ENCODE peak calls at places on chromosomes 13 and 19, in six cellular contexts. J is A673; X is astrocyte of the spinal cord; T is activated CD4-positive, CD25-positive, alpha-beta regulatory T cell treated with anti-CD3 and anti-CD28 coated beads, Interleukin-2, amount 50 U/mL, for 16 hours; O is NCI-H1694; Y is naive thymus-derived CD4-positive, alpha-beta T cell. Q is an unnamed sample.

GRCh38 chr13:52432456-52432855 is 18.0 kb downstream of the VPS36 start:
- DNase-seq in T (no peak), Y (no peak), X (no peak), O (no peak), J (no peak), Q (no peak)

GRCh38 chr19:38417544-38418506 is 8.2 kb downstream of the RASGRP4 start:
- DNase-seq in X (no peak), J (peak), T (no peak), O (no peak), Y (peak), Q (no peak)

GRCh38 chr19:36489920-36490415 is 607 bp upstream of the ZNF566 start:
- DNase-seq in O (peak), T (peak), Y (peak), J (peak), X (no peak), Q (peak)

GRCh38 chr19:57934820-57935665 is at the start of gene ZNF418:
- DNase-seq in Y (peak), J (peak), T (no peak), O (no peak), X (peak), Q (peak)

GRCh38 chr19:48631254-48631653 is 5.9 kb downstream of the DBP start:
- DNase-seq in T (no peak), O (no peak), J (peak), Y (peak), X (no peak), Q (no peak)

GRCh38 chr13:51001335-51001734 is 91.7 kb downstream of the RNASEH2B start:
- DNase-seq in Y (no peak), X (no peak), T (no peak), O (no peak), J (no peak), Q (no peak)

GRCh38 chr13:94712812-94713555 is 639 bp upstream of the SOX21 start:
- DNase-seq in J (peak), X (peak), Y (no peak), T (no peak), O (no peak), Q (peak)

GRCh38 chr19:6020166-6020967 is 42.4 kb upstream of the RANBP3 start:
- DNase-seq in J (no peak), T (no peak), O (no peak), Y (no peak), X (no peak), Q (peak)

GRCh38 chr13:66339214-66339613 is 890.9 kb downstream of the PCDH9 start:
- DNase-seq in T (no peak), O (no peak), Y (no peak), X (no peak), J (no peak), Q (peak)

GRCh38 chr13:59447846-59448620 is 715.7 kb downstream of the DIAPH3 start:
- DNase-seq in Y (no peak), O (no peak), T (no peak), X (peak), J (no peak), Q (peak)

GRCh38 chr13:33363328-33363727 is 77.8 kb upstream of the STARD13 start:
- DNase-seq in J (no peak), O (no peak), Y (no peak), X (no peak), T (no peak), Q (no peak)

GRCh38 chr13:27619711-27620376 is 485 bp downstream of the LNX2 start:
- DNase-seq in Y (peak), O (no peak), T (peak), J (peak), X (peak), Q (peak)

GRCh38 chr19:17933414-17934129 is 757 bp downstream of the CCDC124 start:
- DNase-seq in Y (no peak), T (no peak), X (no peak), J (no peak), O (no peak), Q (peak)

Q was measured in choroid plexus epithelial cell.